ENCODE peak calls at places on chromosomes 4 and X, in nine cellular contexts. I is B cell; V is NCI-H748 treated with DMSO at 0.1 percent for 48 hours; G is AG08396; K is prostate gland; Q is T-cell; A is SHP77; B is activated naive CD4-positive, alpha-beta T cell; W is activated gamma-delta T cell. F is an unnamed sample.

GRCh38 chr4:7984286-7984925 is 44.7 kb upstream of the AFAP1 start:
- DNase-seq in I (no peak), V (no peak), G (no peak), K (no peak), Q (no peak), A (no peak), B (no peak), W (no peak), F (no peak)

GRCh38 chr4:67608047-67608446 is 49.5 kb downstream of the STAP1 start:
- DNase-seq in I (no peak), V (no peak), G (no peak), K (no peak), Q (no peak), A (no peak), B (no peak), W (no peak), F (no peak)

GRCh38 chrX:1124531-1124930 is 87.9 kb downstream of the CRLF2 start:
- DNase-seq in I (no peak), V (no peak), G (no peak), K (no peak), Q (no peak), A (no peak), B (no peak), W (no peak), F (no peak)

GRCh38 chr4:20480161-20480947 is 219.9 kb upstream of the PACRGL start:
- DNase-seq in I (no peak), V (no peak), G (no peak), K (no peak), Q (no peak), A (peak), B (no peak), W (no peak), F (no peak)

GRCh38 chr4:3402409-3403103 is 39.2 kb upstream of the HGFAC start:
- DNase-seq in I (no peak), V (no peak), G (peak), K (no peak), Q (no peak), A (no peak), B (no peak), W (no peak), F (no peak)

GRCh38 chr4:57064811-57065711 is 45.1 kb downstream of the IGFBP7 start:
- DNase-seq in I (no peak), V (no peak), G (peak), K (no peak), Q (no peak), A (no peak), B (no peak), W (no peak), F (no peak)

GRCh38 chr4:83219344-83219990 is 65.1 kb downstream of the COQ2 start:
- DNase-seq in I (peak), V (peak), G (no peak), K (peak), Q (peak), A (peak), B (peak), W (no peak), F (peak)

GRCh38 chr4:73998040-73999011 is at the start of gene CXCL5:
- DNase-seq in I (no peak), V (no peak), G (peak), K (no peak), Q (no peak), A (no peak), B (no peak), W (no peak), F (no peak)

GRCh38 chr4:89838005-89838404 is 1.0 kb upstream of the SNCA start:
- DNase-seq in I (no peak), V (no peak), G (peak), K (no peak), Q (no peak), A (no peak), B (no peak), W (no peak), F (no peak)

GRCh38 chr4:125011646-125012045 is 299.1 kb upstream of the ANKRD50 start:
- DNase-seq in I (no peak), V (no peak), G (no peak), K (no peak), Q (no peak), A (no peak), B (no peak), W (no peak), F (no peak)

GRCh38 chr4:82785248-82786003 is 13.2 kb downstream of the SCD5 start:
- DNase-seq in I (no peak), V (no peak), G (peak), K (no peak), Q (no peak), A (no peak), B (no peak), W (no peak), F (no peak)

GRCh38 chrX:97399400-97399799 is 515.7 kb downstream of the RPA4 start:
- DNase-seq in I (no peak), V (no peak), G (peak), K (no peak), Q (no peak), A (no peak), B (no peak), W (no peak), F (no peak)

GRCh38 chr4:119207051-119207450 is 5.5 kb upstream of the USP53 start:
- DNase-seq in I (no peak), V (no peak), G (no peak), K (no peak), Q (no peak), A (no peak), B (no peak), W (no peak), F (no peak)

GRCh38 chrX:33188286-33188685 is 23.1 kb downstream of the DMD start:
- DNase-seq in I (no peak), V (no peak), G (no peak), K (no peak), Q (no peak), A (no peak), B (no peak), W (no peak), F (no peak)

GRCh38 chr4:89434364-89434988 is 126.9 kb upstream of the GPRIN3 start:
- DNase-seq in I (no peak), V (peak), G (peak), K (no peak), Q (no peak), A (peak), B (no peak), W (no peak), F (no peak)

GRCh38 chr4:76067652-76068286 is 6.7 kb upstream of the ART3 start:
- DNase-seq in I (peak), V (no peak), G (peak), K (peak), Q (peak), A (peak), B (peak), W (no peak), F (peak)